ENCODE peak calls at places on chromosomes 1 and 21, in eight cellular contexts. G, O, Q, R, H, E, B and A are unnamed samples.

GRCh38 chr1:193221641-193222040 is 35.2 kb upstream of the B3GALT2 start:
- DNase-seq in G (no peak), O (no peak), Q (no peak), R (no peak), H (no peak), E (no peak), B (no peak), A (no peak)

GRCh38 chr21:45293726-45294401 is 6.2 kb upstream of the POFUT2 start:
- DNase-seq in G (no peak), O (no peak), Q (no peak), R (no peak), H (no peak), E (peak; percentile 65), B (peak; percentile 3), A (no peak)

GRCh38 chr1:229410692-229411433 is 23.0 kb downstream of the ACTA1 start:
- DNase-seq in G (peak; percentile 56), O (peak; percentile 34), Q (peak; percentile 87), R (peak; percentile 49), H (no peak), E (peak; percentile 81), B (no peak), A (peak; percentile 49)

GRCh38 chr1:237012789-237013383 is 8.6 kb upstream of the MT1HL1 start:
- DNase-seq in G (peak; percentile 89), O (no peak), Q (peak; percentile 96), R (peak; percentile 74), H (no peak), E (peak; percentile 80), B (no peak), A (no peak)

GRCh38 chr1:153633161-153633746 is 612 bp upstream of the CHTOP start:
- DNase-seq in G (no peak), O (no peak), Q (no peak), R (no peak), H (no peak), E (no peak), B (no peak), A (no peak)

GRCh38 chr1:235297579-235297978 is 30.4 kb downstream of the ARID4B start:
- DNase-seq in G (no peak), O (no peak), Q (no peak), R (no peak), H (no peak), E (no peak), B (no peak), A (no peak)

GRCh38 chr1:17123196-17124045 is 4.2 kb upstream of the PADI2 start:
- DNase-seq in G (no peak), O (no peak), Q (no peak), R (no peak), H (no peak), E (no peak), B (no peak), A (no peak)

GRCh38 chr1:16979475-16980327 is 719 bp downstream of the MFAP2 start:
- DNase-seq in G (no peak), O (no peak), Q (no peak), R (no peak), H (no peak), E (no peak), B (peak; percentile 47), A (no peak)

GRCh38 chr1:94917251-94917650 is 9.7 kb downstream of the CNN3 start:
- DNase-seq in G (no peak), O (no peak), Q (no peak), R (no peak), H (no peak), E (no peak), B (no peak), A (no peak)

GRCh38 chr1:33130297-33130696 is 49.3 kb downstream of the AZIN2 start:
- DNase-seq in G (no peak), O (no peak), Q (no peak), R (no peak), H (no peak), E (no peak), B (no peak), A (peak; percentile 61)

GRCh38 chr1:167196185-167196584 is 24.5 kb upstream of the POU2F1 start:
- DNase-seq in G (no peak), O (no peak), Q (no peak), R (no peak), H (no peak), E (no peak), B (no peak), A (no peak)

GRCh38 chr1:199762567-199762966 is 264.9 kb upstream of the NR5A2 start:
- DNase-seq in G (no peak), O (no peak), Q (no peak), R (no peak), H (no peak), E (no peak), B (no peak), A (no peak)

GRCh38 chr1:4652631-4653327 is 1.6 kb upstream of the AJAP1 start:
- DNase-seq in G (no peak), O (no peak), Q (peak; percentile 53), R (peak; percentile 28), H (peak; percentile 79), E (peak; percentile 80), B (peak; percentile 82), A (peak; percentile 65)

GRCh38 chr21:27740084-27740483 is 773.2 kb upstream of the ADAMTS5 start:
- DNase-seq in G (no peak), O (no peak), Q (no peak), R (no peak), H (no peak), E (no peak), B (no peak), A (no peak)

GRCh38 chr1:227068883-227069282 is 128.8 kb downstream of the COQ8A start:
- DNase-seq in G (no peak), O (no peak), Q (no peak), R (no peak), H (no peak), E (no peak), B (no peak), A (no peak)

GRCh38 chr1:92087542-92087941 is 7.4 kb downstream of the BTBD8 start:
- DNase-seq in G (no peak), O (no peak), Q (no peak), R (no peak), H (no peak), E (no peak), B (no peak), A (no peak)

DNA sequence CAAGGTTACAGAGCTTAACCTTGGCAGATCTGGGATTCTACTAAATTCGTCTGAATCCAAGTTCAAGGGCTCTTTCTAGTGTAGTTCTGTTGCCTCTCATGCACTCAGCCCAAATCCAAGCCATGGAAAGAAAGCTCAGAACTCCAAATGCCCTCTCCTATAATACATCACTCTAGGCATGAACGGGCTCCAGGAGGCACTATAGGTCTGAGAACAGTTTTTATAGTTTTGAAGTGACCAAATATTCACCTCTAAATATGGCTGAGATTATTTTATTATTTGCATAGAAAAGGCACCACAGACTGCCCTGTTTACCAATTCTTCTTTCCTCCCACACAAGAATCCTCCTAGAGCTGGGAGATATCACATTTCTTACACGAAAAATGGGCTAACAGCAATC is 327.9 kb upstream of the BEND5 start:
- DNase-seq in G (no peak), O (no peak), Q (no peak), R (peak; percentile 24), H (no peak), E (no peak), B (no peak), A (no peak)
- TF ChIP-seq CTCF in G (no peak), O (no peak), Q (no peak), R (no peak), H (no peak), E (no peak), B (no peak), A (no peak)

GRCh38 chr1:244830639-244831038 is 4.8 kb upstream of the COX20 start:
- DNase-seq in G (no peak), O (no peak), Q (no peak), R (no peak), H (no peak), E (no peak), B (no peak), A (no peak)
- TF ChIP-seq CTCF in G (no peak), O (no peak), Q (no peak), R (no peak), H (no peak), E (no peak), B (no peak), A (no peak)

GRCh38 chr1:79501153-79501552 is 494.6 kb upstream of the ADGRL4 start:
- DNase-seq in G (no peak), O (no peak), Q (no peak), R (no peak), H (no peak), E (no peak), B (no peak), A (no peak)

GRCh38 chr1:79496129-79496528 is 489.6 kb upstream of the ADGRL4 start:
- DNase-seq in G (no peak), O (no peak), Q (no peak), R (no peak), H (no peak), E (no peak), B (no peak), A (no peak)

DNA sequence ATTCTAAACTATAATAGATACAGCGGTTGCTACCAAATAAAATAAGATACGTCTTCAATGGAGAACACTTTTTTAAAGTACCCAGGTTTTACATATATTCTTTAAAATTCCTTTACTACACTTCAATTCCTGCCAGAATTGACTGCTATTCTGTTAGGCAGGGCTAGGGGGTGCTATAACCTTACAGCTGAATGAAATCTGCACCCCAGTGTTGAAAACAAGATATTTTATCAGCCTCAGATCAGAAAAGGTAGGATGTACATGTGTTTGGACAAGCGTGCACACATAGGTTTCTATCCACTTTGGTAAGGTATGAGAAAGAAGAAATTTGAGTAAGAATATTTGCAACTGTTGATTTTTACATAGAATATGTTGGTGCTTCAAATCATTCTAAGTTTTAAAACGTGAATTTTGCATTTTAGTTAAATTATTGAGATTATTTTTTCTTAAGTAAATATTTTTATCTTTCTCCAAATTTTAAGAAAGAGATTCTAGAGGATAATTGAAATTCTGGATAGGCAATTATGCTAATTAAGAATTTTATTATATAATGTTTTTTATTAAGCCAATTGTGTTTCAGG is 490.8 kb upstream of the ADGRL4 start:
- DNase-seq in G (no peak), O (no peak), Q (peak; percentile 16), R (peak; percentile 65), H (peak; percentile 31), E (no peak), B (peak; percentile 47), A (peak; percentile 6)
- TF ChIP-seq CTCF in G (peak; percentile 70), O (peak; percentile 96), Q (peak; percentile 69), R (peak; percentile 72), H (peak; percentile 97), E (peak; percentile 66), B (peak; percentile 89), A (peak; percentile 61)

GRCh38 chr1:89524369-89525168 is at the start of gene LRRC8B:
- DNase-seq in G (peak; percentile 41), O (peak; percentile 35), Q (peak; percentile 88), R (peak; percentile 93), H (peak; percentile 85), E (peak; percentile 97), B (peak; percentile 87), A (peak; percentile 91)

GRCh38 chr1:89523597-89524368 is 846 bp upstream of the LRRC8B start:
- DNase-seq in G (no peak), O (no peak), Q (peak; percentile 55), R (peak; percentile 50), H (no peak), E (no peak), B (no peak), A (peak; percentile 87)

GRCh38 chr1:89516055-89516454 is 8.6 kb upstream of the LRRC8B start:
- DNase-seq in G (no peak), O (no peak), Q (no peak), R (peak; percentile 28), H (no peak), E (no peak), B (no peak), A (no peak)

GRCh38 chr1:89518116-89518780 is 6.4 kb upstream of the LRRC8B start:
- DNase-seq in G (no peak), O (no peak), Q (no peak), R (no peak), H (no peak), E (no peak), B (no peak), A (no peak)

GRCh38 chr1:89519779-89520358 is 4.8 kb upstream of the LRRC8B start:
- DNase-seq in G (no peak), O (no peak), Q (peak; percentile 24), R (peak; percentile 13), H (no peak), E (no peak), B (peak; percentile 15), A (peak; percentile 63)
- TF ChIP-seq CTCF in G (peak; percentile 51), O (peak; percentile 76), Q (peak; percentile 74), R (peak; percentile 35), H (peak; percentile 71), E (peak; percentile 52), B (peak; percentile 68), A (peak; percentile 69)